ENCODE peak calls at places on chromosome 12, in nine cellular contexts. V, P, Z, R, Y, E, S, N and U are unnamed samples.

GRCh38 chr12:130459916-130460315 is 122.2 kb downstream of the PIWIL1 start:
- DNase-seq in S (no peak), Y (no peak), V (no peak), R (peak; percentile 3), E (no peak), Z (no peak), N (no peak), P (no peak), U (no peak)

GRCh38 chr12:59067068-59067467 is 146.8 kb upstream of the LRIG3 start:
- DNase-seq in Z (no peak), N (no peak), E (no peak), V (no peak), S (no peak), Y (peak; percentile 28), R (no peak), P (peak; percentile 90), U (no peak)

GRCh38 chr12:89960607-89961394 is 252.2 kb upstream of the ATP2B1 start:
- DNase-seq in S (no peak), P (no peak), E (no peak), V (no peak), Z (peak; percentile 16), N (no peak), Y (no peak), R (no peak), U (no peak)

GRCh38 chr12:124109760-124110159 is 136.7 kb downstream of the ZNF664 start:
- DNase-seq in Z (no peak), V (no peak), E (no peak), R (no peak), Y (peak; percentile 39), N (peak; percentile 4), S (no peak), P (peak; percentile 21), U (no peak)

GRCh38 chr12:112938751-112939150 is 477 bp downstream of the OAS3 start:
- DNase-seq in N (no peak), Y (no peak), S (no peak), Z (no peak), R (no peak), V (no peak), P (no peak), E (no peak), U (no peak)

GRCh38 chr12:53004582-53004981 is 1.7 kb upstream of the EIF4B start:
- DNase-seq in R (no peak), Y (peak; percentile 34), E (no peak), S (no peak), P (no peak), V (no peak), Z (no peak), N (no peak), U (no peak)

GRCh38 chr12:2834581-2835491 is at the start of gene NRIP2:
- DNase-seq in Z (no peak), N (no peak), P (peak; percentile 66), Y (peak; percentile 59), E (no peak), V (no peak), R (peak; percentile 35), S (peak; percentile 75), U (peak; percentile 49)

GRCh38 chr12:13093850-13094225 is 9.6 kb downstream of the GSG1 start:
- DNase-seq in E (no peak), V (no peak), S (no peak), P (no peak), R (no peak), N (no peak), Z (no peak), Y (no peak), U (no peak)